ENCODE peak calls at places on chromosome 12, in ten cellular contexts. H, X, N, K, M, W, B, Q, I and J are unnamed samples.

GRCh38 chr12:19746471-19746870 is 307.2 kb downstream of the AEBP2 start:
- DNase-seq in H (no peak), X (no peak), N (no peak), K (no peak), M (no peak), W (no peak), B (no peak), Q (no peak), I (no peak), J (no peak)

GRCh38 chr12:50234347-50234746 is 49.0 kb downstream of the LIMA1 start:
- DNase-seq in H (no peak), X (no peak), N (peak; percentile 59), K (no peak), M (no peak), W (no peak), B (no peak), Q (no peak), I (no peak), J (no peak)

GRCh38 chr12:42332301-42332894 is 6.4 kb downstream of the PPHLN1 start:
- DNase-seq in H (no peak), X (no peak), N (no peak), K (peak; percentile 28), M (peak; percentile 47), W (no peak), B (no peak), Q (no peak), I (no peak), J (no peak)

GRCh38 chr12:102023343-102023930 is 38.4 kb downstream of the WASHC3 start:
- DNase-seq in H (no peak), X (no peak), N (no peak), K (no peak), M (no peak), W (no peak), B (no peak), Q (no peak), I (no peak), J (no peak)

GRCh38 chr12:58425481-58426392 is 484.4 kb downstream of the ATP23 start:
- DNase-seq in H (peak; percentile 19), X (no peak), N (peak; percentile 31), K (no peak), M (peak; percentile 76), W (no peak), B (no peak), Q (no peak), I (no peak), J (no peak)

GRCh38 chr12:34597548-34598351 is 575.5 kb downstream of the ALG10 start:
- DNase-seq in H (no peak), X (peak; percentile 25), N (peak; percentile 1), K (no peak), M (no peak), W (peak; percentile 9), B (no peak), Q (peak; percentile 11), I (no peak), J (no peak)

GRCh38 chr12:85829391-85829790 is 6.8 kb downstream of the RASSF9 start:
- DNase-seq in H (no peak), X (no peak), N (no peak), K (no peak), M (no peak), W (no peak), B (no peak), Q (no peak), I (no peak), J (no peak)

GRCh38 chr12:95788637-95789036 is 1.9 kb downstream of the NTN4 start:
- DNase-seq in H (no peak), X (no peak), N (no peak), K (no peak), M (no peak), W (no peak), B (no peak), Q (no peak), I (no peak), J (no peak)

GRCh38 chr12:44259890-44260289 is 424.0 kb downstream of the TMEM117 start:
- DNase-seq in H (no peak), X (no peak), N (no peak), K (no peak), M (no peak), W (no peak), B (no peak), Q (no peak), I (no peak), J (no peak)

GRCh38 chr12:49867580-49868341 is 24.9 kb upstream of the BCDIN3D start:
- DNase-seq in H (no peak), X (no peak), N (no peak), K (no peak), M (no peak), W (no peak), B (no peak), Q (no peak), I (peak; percentile 24), J (peak; percentile 74)

GRCh38 chr12:105922670-105923102 is 216.1 kb downstream of the NUAK1 start:
- DNase-seq in H (no peak), X (no peak), N (no peak), K (no peak), M (peak; percentile 39), W (no peak), B (no peak), Q (no peak), I (no peak), J (no peak)

GRCh38 chr12:110555509-110556406 is 27.4 kb downstream of the PPTC7 start:
- DNase-seq in H (no peak), X (no peak), N (no peak), K (no peak), M (no peak), W (no peak), B (no peak), Q (no peak), I (no peak), J (no peak)
- H3K4me3 ChIP-seq in H (no peak overlapping the region), X (no peak overlapping the region), N (no peak overlapping the region), K (no peak overlapping the region), M (no peak overlapping the region), W (no peak overlapping the region), B (no peak overlapping the region), Q (no peak overlapping the region), I (no peak overlapping the region), J (no peak overlapping the region)

GRCh38 chr12:120640840-120641833 is 711 bp downstream of the CABP1 start:
- DNase-seq in H (peak; percentile 66), X (no peak), N (peak; percentile 66), K (no peak), M (no peak), W (peak; percentile 69), B (no peak), Q (peak; percentile 74), I (peak; percentile 88), J (no peak)

GRCh38 chr12:120642086-120642485 is 1.7 kb downstream of the CABP1 start:
- DNase-seq in H (no peak), X (no peak), N (no peak), K (no peak), M (no peak), W (no peak), B (no peak), Q (no peak), I (no peak), J (no peak)

GRCh38 chr12:120643574-120643973 is 3.1 kb downstream of the CABP1 start:
- DNase-seq in H (no peak), X (no peak), N (no peak), K (no peak), M (no peak), W (no peak), B (no peak), Q (no peak), I (no peak), J (no peak)

GRCh38 chr12:120642806-120643205 is 2.4 kb downstream of the CABP1 start:
- DNase-seq in H (no peak), X (no peak), N (no peak), K (no peak), M (no peak), W (no peak), B (no peak), Q (no peak), I (no peak), J (no peak)

DNA sequence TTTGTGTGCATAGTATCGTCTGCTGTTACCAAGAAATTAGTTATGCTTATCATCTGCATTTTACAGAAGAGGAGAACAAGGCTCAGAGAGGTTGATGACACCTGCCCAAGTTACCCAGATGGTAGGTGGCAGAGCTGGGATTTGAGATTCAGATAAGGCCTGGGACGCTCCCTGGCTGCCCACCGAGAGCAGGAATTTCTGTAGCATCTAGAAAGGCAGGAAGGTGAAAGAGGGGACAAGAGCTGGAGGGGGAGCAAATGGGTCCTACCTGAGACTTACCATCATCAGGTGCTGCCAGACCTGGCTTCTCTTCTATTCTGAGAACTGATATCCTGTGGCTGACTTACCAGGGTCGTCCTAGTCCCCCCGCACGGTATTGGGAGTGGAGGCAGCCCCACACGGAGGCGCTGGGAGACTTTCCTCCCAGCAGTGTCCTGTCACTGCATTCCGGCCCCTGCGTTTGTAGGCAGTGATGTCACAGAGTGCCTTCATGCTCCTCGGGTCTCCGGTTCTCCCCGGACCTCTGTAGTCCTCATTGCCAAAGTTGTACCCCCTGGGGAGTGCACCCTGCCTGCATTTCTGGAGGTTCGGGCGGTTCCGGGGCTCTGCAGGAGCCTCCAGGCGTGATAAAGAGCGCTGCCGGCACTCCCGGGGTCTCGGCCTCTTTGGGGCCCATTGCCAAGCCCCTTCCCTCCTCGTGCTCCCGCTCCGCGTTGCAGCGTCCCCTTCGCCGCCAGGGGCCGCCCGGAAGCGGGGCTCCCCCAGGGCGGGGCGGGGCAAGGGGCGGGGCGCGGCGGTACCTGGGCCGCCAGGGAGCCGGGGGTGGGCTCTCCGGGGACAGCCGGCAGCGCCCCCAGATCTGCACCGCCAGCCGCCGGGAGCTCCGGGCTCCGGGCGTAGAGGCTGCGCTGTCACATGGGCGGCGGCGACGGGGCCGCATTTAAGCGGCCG is at the start of gene CABP1:
- DNase-seq in H (no peak), X (no peak), N (peak; percentile 57), K (no peak), M (peak; percentile 56), W (peak; percentile 42), B (no peak), Q (peak; percentile 66), I (peak; percentile 87), J (no peak)
- TF ChIP-seq CTCF in H (peak; percentile 32), X (peak; percentile 13), N (no peak), K (no peak), M (peak; percentile 53), W (peak; percentile 35), B (no peak), Q (no peak), I (peak; percentile 50), J (no peak)

GRCh38 chr12:7933255-7933726 is 2.7 kb downstream of the SLC2A3 start:
- DNase-seq in H (peak; percentile 83), X (peak; percentile 84), N (peak; percentile 67), K (peak; percentile 82), M (peak; percentile 90), W (no peak), B (no peak), Q (no peak), I (peak; percentile 65), J (peak; percentile 77)
- TF ChIP-seq POLR2A in H (no peak), X (no peak), N (peak; percentile 52), K (peak; percentile 47), M (no peak), W (no peak), B (peak; percentile 27), Q (peak; percentile 34), I (peak; percentile 50), J (no peak)

DNA sequence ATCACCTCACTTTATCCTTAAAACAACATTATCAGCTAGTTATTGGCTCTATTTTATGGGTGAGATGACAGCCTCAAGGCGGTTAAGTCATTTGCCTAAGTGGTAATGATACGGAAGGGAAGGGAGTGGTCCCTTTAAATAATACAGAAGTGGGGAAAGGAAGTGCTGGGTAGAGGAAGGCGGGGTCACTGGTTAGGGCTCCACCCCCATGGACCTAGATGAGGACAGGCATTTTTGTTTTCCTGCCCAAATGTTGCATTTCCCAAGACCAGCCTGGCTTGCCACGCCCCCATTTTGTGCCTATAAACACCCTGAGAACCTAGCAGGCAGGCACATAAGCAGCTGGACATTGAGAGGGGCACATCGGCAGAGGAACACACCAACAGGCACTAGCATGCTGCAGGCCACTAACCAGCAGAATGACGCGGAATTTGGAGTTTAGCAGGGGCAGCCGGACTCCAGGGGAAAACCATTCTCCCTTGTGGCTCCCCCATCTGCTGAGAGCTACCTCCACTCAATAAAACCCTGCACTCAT is 100.9 kb downstream of the EPS8 start:
- DNase-seq in H (peak; percentile 77), X (peak; percentile 74), N (peak; percentile 61), K (no peak), M (no peak), W (peak; percentile 45), B (no peak), Q (peak; percentile 71), I (peak; percentile 47), J (peak; percentile 94)
- H3K4me3 ChIP-seq in H (peak overlapping the region; percentile 5), X (peak overlapping the region; percentile 21), N (no peak overlapping the region), K (no peak overlapping the region), M (no peak overlapping the region), W (no peak overlapping the region), B (peak overlapping the region; percentile 22), Q (no peak overlapping the region), I (no peak overlapping the region), J (no peak overlapping the region)